ENCODE peak calls at places on chromosomes 6 and 20, in nine cellular contexts. O, I, W, J, F, B, R, A and P are unnamed samples.

GRCh38 chr20:32326507-32326851 is 31.7 kb upstream of the ASXL1 start:
- DNase-seq in O (no peak), I (no peak), W (no peak), J (no peak), F (no peak), B (no peak), R (no peak), A (no peak), P (peak)

GRCh38 chr20:17680128-17680835 is 1.8 kb downstream of the RRBP1 start:
- DNase-seq in O (no peak), I (no peak), W (no peak), J (no peak), F (peak), B (peak), R (no peak), A (peak), P (peak)

GRCh38 chr6:69390125-69390524 is 406.7 kb downstream of the LMBRD1 start:
- DNase-seq in O (no peak), I (no peak), W (no peak), J (no peak), F (no peak), B (no peak), R (no peak), A (no peak), P (no peak)

GRCh38 chr6:44338228-44339122 is 4.0 kb upstream of the SPATS1 start:
- DNase-seq in O (peak), I (no peak), W (peak), J (peak), F (peak), B (peak), R (peak), A (no peak), P (peak)

GRCh38 chr20:40176442-40176841 is 512.6 kb downstream of the MAFB start:
- DNase-seq in O (no peak), I (no peak), W (no peak), J (no peak), F (no peak), B (no peak), R (no peak), A (no peak), P (no peak)

GRCh38 chr20:47441774-47442150 is 59.9 kb upstream of the NCOA3 start:
- DNase-seq in O (no peak), I (no peak), W (no peak), J (no peak), F (no peak), B (no peak), R (no peak), A (no peak), P (no peak)

GRCh38 chr6:87561012-87561411 is 28.8 kb downstream of the RARS2 start:
- DNase-seq in O (no peak), I (no peak), W (no peak), J (no peak), F (no peak), B (no peak), R (no peak), A (no peak), P (no peak)

GRCh38 chr6:150001295-150001990 is 23.9 kb downstream of the RAET1L start:
- DNase-seq in O (no peak), I (no peak), W (no peak), J (no peak), F (peak), B (no peak), R (no peak), A (no peak), P (no peak)

GRCh38 chr20:25059866-25060465 is 2.0 kb upstream of the ACSS1 start:
- DNase-seq in O (no peak), I (no peak), W (no peak), J (peak), F (no peak), B (no peak), R (no peak), A (no peak), P (no peak)

GRCh38 chr20:9971746-9972145 is 63.0 kb upstream of the ANKEF1 start:
- DNase-seq in O (no peak), I (no peak), W (no peak), J (no peak), F (no peak), B (no peak), R (no peak), A (no peak), P (no peak)

GRCh38 chr6:39411465-39411864 is 89.0 kb upstream of the KCNK16 start:
- DNase-seq in O (no peak), I (no peak), W (no peak), J (no peak), F (no peak), B (peak), R (no peak), A (no peak), P (no peak)

GRCh38 chr6:12760911-12761310 is 44.3 kb downstream of the PHACTR1 start:
- DNase-seq in O (no peak), I (no peak), W (no peak), J (no peak), F (no peak), B (no peak), R (no peak), A (no peak), P (no peak)

GRCh38 chr6:111976169-111976568 is 77.7 kb upstream of the CCN6 start:
- DNase-seq in O (no peak), I (no peak), W (no peak), J (no peak), F (no peak), B (no peak), R (no peak), A (no peak), P (no peak)